ENCODE peak calls at places on chromosomes 3 and 15, in seven cellular contexts. A is sigmoid colon; V is AG04450; I is CD4-positive, alpha-beta T cell; B is brain microvascular endothelial cell; G is AG09309; U is HFFc6. J is an unnamed sample.

GRCh38 chr3:98855811-98856400 is 45.6 kb downstream of the DCBLD2 start:
- DNase-seq in G (peak; percentile 87), I (no peak), A (no peak), B (peak; percentile 77), U (peak; percentile 88), V (peak; percentile 58), J (no peak)

GRCh38 chr3:4340411-4341335 is 37.5 kb downstream of the SETMAR start:
- DNase-seq in G (no peak), A (no peak), B (no peak), U (no peak), V (no peak), I (no peak), J (no peak)

GRCh38 chr3:105118905-105119304 is 247.8 kb upstream of the ALCAM start:
- DNase-seq in U (peak; percentile 81), A (no peak), V (no peak), G (peak; percentile 81), B (peak; percentile 12), I (no peak), J (no peak)

GRCh38 chr15:52483712-52484111 is 45.0 kb downstream of the MYO5A start:
- DNase-seq in G (no peak), V (no peak), B (peak; percentile 67), U (peak; percentile 75), I (no peak), A (no peak), J (no peak)

GRCh38 chr3:87227104-87227834 is at the start of gene CHMP2B:
- DNase-seq in A (peak; percentile 97), I (peak; percentile 88), U (peak; percentile 87), V (peak; percentile 79), B (peak; percentile 92), G (peak; percentile 66), J (peak; percentile 97)

GRCh38 chr3:79019924-79020173 is 747.9 kb downstream of the ROBO1 start:
- DNase-seq in I (no peak), B (no peak), G (no peak), A (no peak), V (no peak), U (no peak), J (no peak)

GRCh38 chr3:164620956-164621355 is 457.3 kb downstream of the SI start:
- DNase-seq in G (no peak), A (no peak), B (no peak), V (no peak), U (no peak), I (no peak), J (no peak)

GRCh38 chr15:58475573-58476524 is 44.1 kb downstream of the LIPC start:
- DNase-seq in V (no peak), U (peak; percentile 56), G (peak; percentile 40), I (no peak), A (no peak), B (no peak), J (no peak)

GRCh38 chr3:181568248-181568647 is 143.5 kb upstream of the SOX2 start:
- DNase-seq in I (no peak), U (no peak), V (no peak), B (no peak), G (no peak), A (no peak), J (no peak)

GRCh38 chr3:157172746-157173145 is 12.8 kb upstream of the CCNL1 start:
- DNase-seq in I (no peak), B (no peak), U (no peak), G (no peak), A (no peak), V (no peak), J (no peak)

GRCh38 chr15:71136159-71137137 is 21.2 kb downstream of the THSD4 start:
- DNase-seq in U (peak; percentile 83), B (peak; percentile 94), V (peak; percentile 70), G (peak; percentile 37), I (no peak), A (no peak), J (no peak)

GRCh38 chr3:12194669-12195161 is 36.0 kb upstream of the TIMP4 start:
- DNase-seq in G (no peak), A (no peak), I (no peak), U (peak; percentile 13), V (no peak), B (no peak), J (no peak)

GRCh38 chr3:63442918-63443317 is 164.8 kb downstream of the SYNPR start:
- DNase-seq in A (no peak), I (no peak), V (no peak), G (no peak), U (no peak), B (no peak), J (no peak)

GRCh38 chr3:187783098-187783497 is 37.8 kb upstream of the BCL6 start:
- DNase-seq in I (no peak), U (peak; percentile 95), V (peak; percentile 84), G (peak; percentile 94), B (peak; percentile 92), A (peak; percentile 81), J (no peak)

GRCh38 chr3:4947028-4947427 is 32.2 kb upstream of the BHLHE40 start:
- DNase-seq in G (no peak), U (no peak), V (no peak), B (no peak), A (no peak), I (no peak), J (no peak)

GRCh38 chr15:29822685-29823459 is 604 bp upstream of the TJP1 start:
- DNase-seq in A (peak; percentile 87), U (peak; percentile 86), V (peak; percentile 48), I (no peak), B (peak; percentile 87), G (no peak), J (no peak)

GRCh38 chr3:111924283-111924682 is 54.5 kb upstream of the ABHD10 start:
- DNase-seq in B (no peak), U (no peak), A (peak; percentile 93), V (no peak), I (no peak), G (no peak), J (no peak)

GRCh38 chr3:188627652-188628051 is 473.7 kb downstream of the LPP start:
- DNase-seq in U (peak; percentile 93), B (peak; percentile 55), V (peak; percentile 70), I (no peak), A (no peak), G (peak; percentile 86), J (no peak)

GRCh38 chr15:36301931-36302330 is 277.5 kb upstream of the CDIN1 start:
- DNase-seq in B (no peak), I (no peak), U (no peak), A (no peak), V (no peak), G (no peak), J (no peak)

GRCh38 chr3:187856567-187856966 is 111.3 kb upstream of the BCL6 start:
- DNase-seq in B (no peak), A (no peak), I (no peak), U (no peak), G (no peak), V (no peak), J (no peak)

GRCh38 chr3:177358968-177359600 is 161.8 kb upstream of the TBL1XR1 start:
- DNase-seq in B (no peak), V (no peak), U (no peak), G (no peak), I (peak; percentile 45), A (peak; percentile 75), J (no peak)

GRCh38 chr3:160210799-160211221 is 14.4 kb upstream of the C3orf80 start:
- DNase-seq in B (peak; percentile 68), G (peak; percentile 28), A (no peak), I (no peak), U (peak; percentile 62), V (peak; percentile 6), J (no peak)
- TF ChIP-seq CTCF in B (peak; percentile 60), G (peak; percentile 43), A (no peak), I (no peak), U (peak; percentile 77), V (peak; percentile 49), J (peak; percentile 61)

DNA sequence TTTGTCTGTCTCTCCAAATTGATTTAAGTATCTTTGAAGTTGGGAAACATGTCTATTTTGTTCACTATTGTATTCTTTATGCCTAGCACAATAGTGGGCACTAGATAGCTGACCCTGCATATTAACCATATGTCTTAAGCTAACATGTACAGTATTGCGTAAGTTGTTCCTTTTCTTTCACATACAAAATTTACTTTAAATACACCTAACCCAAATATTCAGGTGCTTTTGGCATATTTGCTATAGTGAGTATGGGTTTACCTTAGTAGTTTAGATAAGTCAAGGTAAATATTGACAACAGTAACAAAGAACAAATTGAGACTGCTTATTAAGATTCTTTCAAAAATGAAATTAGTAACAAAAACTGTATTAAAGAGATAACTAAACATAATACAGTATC is 50.9 kb downstream of the NRG4 start:
- DNase-seq in I (no peak), U (no peak), A (no peak), G (no peak), V (no peak), B (no peak), J (no peak)
- TF ChIP-seq CTCF in I (no peak), U (no peak), A (no peak), G (no peak), V (no peak), B (no peak), J (no peak)

GRCh38 chr3:66139415-66139814 is 81.4 kb upstream of the SLC25A26 start:
- DNase-seq in I (no peak), V (no peak), G (no peak), A (no peak), B (no peak), U (no peak), J (no peak)

GRCh38 chr3:66140763-66141372 is 79.9 kb upstream of the SLC25A26 start:
- DNase-seq in I (no peak), A (no peak), G (no peak), U (peak; percentile 30), V (no peak), B (no peak), J (no peak)

GRCh38 chr3:66136597-66136996 is 84.2 kb upstream of the SLC25A26 start:
- DNase-seq in A (no peak), U (no peak), G (no peak), V (no peak), I (no peak), B (no peak), J (no peak)

GRCh38 chr3:66140106-66140505 is 80.7 kb upstream of the SLC25A26 start:
- DNase-seq in B (no peak), I (no peak), G (no peak), V (no peak), U (peak; percentile 45), A (no peak), J (no peak)

GRCh38 chr3:66138336-66139234 is 82.2 kb upstream of the SLC25A26 start:
- DNase-seq in V (no peak), U (peak; percentile 59), G (no peak), A (peak; percentile 69), I (no peak), B (peak; percentile 62), J (no peak)
- TF ChIP-seq CTCF in V (peak; percentile 87), U (peak; percentile 86), G (peak; percentile 86), A (peak; percentile 75), I (peak; percentile 29), B (peak; percentile 93), J (peak; percentile 92)

DNA sequence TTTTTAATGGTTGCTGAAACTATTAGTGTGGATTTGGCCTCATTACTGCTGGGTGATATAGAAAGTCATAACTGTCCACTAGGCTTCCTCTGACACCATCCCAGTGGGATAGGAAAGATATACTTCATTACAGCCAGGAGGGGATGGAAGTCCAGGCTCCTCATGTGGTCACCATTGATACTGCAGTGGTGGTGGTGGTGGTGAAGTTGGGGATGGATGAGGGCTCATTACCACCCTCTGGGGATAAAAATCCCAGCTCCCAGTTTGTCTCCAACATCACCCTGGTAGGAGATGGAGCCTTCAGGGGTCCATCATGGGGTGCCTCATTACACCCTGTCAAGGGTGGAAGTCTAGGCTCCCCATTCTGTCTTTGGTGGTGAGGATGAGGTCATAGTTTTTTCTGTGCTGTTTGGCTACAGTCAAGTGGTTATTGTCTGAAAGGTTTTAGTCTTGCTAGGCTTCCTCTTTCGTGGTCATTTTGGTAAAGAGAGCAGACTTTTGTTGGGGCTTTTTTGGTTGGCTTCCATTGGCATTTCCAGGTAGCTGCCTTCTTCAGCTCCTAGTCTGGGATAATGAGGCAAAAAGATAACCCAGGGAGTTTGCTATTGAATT is 30.1 kb upstream of the FILIP1L start:
- DNase-seq in U (no peak), I (no peak), A (no peak), B (no peak), V (no peak), G (no peak), J (no peak)
- TF ChIP-seq CTCF in U (peak; percentile 25), I (no peak), A (no peak), B (no peak), V (no peak), G (no peak), J (no peak)

J was measured in chondrocyte.